ENCODE peak calls at places on chromosomes 13 and 19, in six cellular contexts. Y is AG04449; U is T-helper 1 cell; G is HT-29; Q is central memory CD4-positive, alpha-beta T cell; X is HuH-7.5. P is an unnamed sample.

GRCh38 chr13:69331245-69331644 is 776.4 kb upstream of the ATXN8OS start:
- DNase-seq in X (no peak), U (no peak), G (no peak), Y (no peak), Q (no peak), P (no peak)

GRCh38 chr13:44848956-44849748 is 140.1 kb downstream of the NUFIP1 start:
- DNase-seq in X (no peak), G (no peak), U (no peak), Y (no peak), Q (no peak), P (no peak)

GRCh38 chr13:61084983-61085382 is 330.7 kb downstream of the PCDH20 start:
- DNase-seq in X (no peak), Y (no peak), Q (no peak), U (no peak), G (no peak), P (no peak)

GRCh38 chr19:13668964-13669363 is 95.4 kb upstream of the MRI1 start:
- DNase-seq in Y (no peak), U (no peak), G (no peak), Q (no peak), X (no peak), P (no peak)

GRCh38 chr13:77779461-77780272 is 82.2 kb downstream of the SLAIN1 start:
- DNase-seq in G (peak), Q (peak), X (no peak), U (no peak), Y (peak), P (no peak)

GRCh38 chr13:90968510-90968909 is 379.0 kb upstream of the MIR17HG start:
- DNase-seq in Q (no peak), U (no peak), Y (no peak), X (no peak), G (peak), P (no peak)

GRCh38 chr19:43438291-43439162 is 23.8 kb downstream of the TEX101 start:
- DNase-seq in Q (no peak), G (peak), U (no peak), X (no peak), Y (no peak), P (no peak)

GRCh38 chr19:15091918-15092753 is 10.1 kb downstream of the OR1I1 start:
- DNase-seq in Y (no peak), U (no peak), Q (peak), X (no peak), G (peak), P (no peak)

GRCh38 chr13:97337985-97338384 is 96.0 kb upstream of the RAP2A start:
- DNase-seq in Y (no peak), U (no peak), G (no peak), X (no peak), Q (no peak), P (no peak)

GRCh38 chr19:57437931-57438330 is 2.8 kb downstream of the ZNF749 start:
- DNase-seq in Q (no peak), U (no peak), G (no peak), Y (no peak), X (no peak), P (no peak)

GRCh38 chr19:19656451-19657396 is 6.8 kb downstream of the ATP13A1 start:
- DNase-seq in U (no peak), Y (no peak), G (no peak), X (peak), Q (no peak), P (no peak)

GRCh38 chr19:54325194-54325621 is 12.2 kb upstream of the LILRA5 start:
- DNase-seq in Y (no peak), G (peak), X (peak), Q (peak), U (no peak), P (no peak)

GRCh38 chr13:59963827-59964226 is 199.9 kb downstream of the DIAPH3 start:
- DNase-seq in Q (no peak), G (no peak), X (no peak), U (no peak), Y (no peak), P (no peak)

GRCh38 chr13:36282818-36283432 is 14.7 kb downstream of the CCDC169 start:
- DNase-seq in X (no peak), U (no peak), G (peak), Q (no peak), Y (no peak), P (no peak)

GRCh38 chr13:98524391-98524790 is 52.5 kb downstream of the STK24 start:
- DNase-seq in X (no peak), Y (no peak), U (no peak), Q (peak), G (no peak), P (no peak)

P was measured in gastrocnemius medialis.